ENCODE peak calls at places on chromosome 21, in seven cellular contexts. E, I, S, Q, C, J and U are unnamed samples.

GRCh38 chr21:41769106-41769505 is 2.3 kb upstream of the RIPK4 start:
- DNase-seq in E (no peak), I (no peak), S (no peak), Q (no peak), C (no peak), J (no peak), U (no peak)

GRCh38 chr21:21929228-21929627 is 931.0 kb downstream of the NCAM2 start:
- DNase-seq in E (no peak), I (no peak), S (no peak), Q (no peak), C (no peak), J (no peak), U (no peak)

GRCh38 chr21:32888971-32889370 is 117.4 kb upstream of the PAXBP1 start:
- DNase-seq in E (no peak), I (no peak), S (no peak), Q (no peak), C (no peak), J (no peak), U (no peak)

GRCh38 chr21:30769724-30770431 is 14.7 kb upstream of the KRTAP21-1 start:
- DNase-seq in E (no peak), I (no peak), S (no peak), Q (no peak), C (no peak), J (no peak), U (no peak)

GRCh38 chr21:33374080-33374873 is 28.9 kb upstream of the IFNGR2 start:
- DNase-seq in E (peak; percentile 85), I (peak; percentile 58), S (no peak), Q (peak; percentile 57), C (peak; percentile 11), J (peak; percentile 46), U (peak; percentile 79)

GRCh38 chr21:27693376-27693775 is 726.5 kb upstream of the ADAMTS5 start:
- DNase-seq in E (peak; percentile 46), I (no peak), S (no peak), Q (no peak), C (no peak), J (no peak), U (no peak)

GRCh38 chr21:16587671-16588379 is 858.0 kb downstream of the USP25 start:
- DNase-seq in E (peak; percentile 90), I (no peak), S (no peak), Q (no peak), C (no peak), J (no peak), U (no peak)

GRCh38 chr21:35163381-35163780 is 114.3 kb upstream of the RUNX1 start:
- DNase-seq in E (no peak), I (no peak), S (no peak), Q (no peak), C (no peak), J (no peak), U (no peak)

GRCh38 chr21:27424601-27425000 is 457.7 kb upstream of the ADAMTS5 start:
- DNase-seq in E (peak; percentile 79), I (no peak), S (no peak), Q (no peak), C (no peak), J (no peak), U (no peak)

GRCh38 chr21:42524341-42525227 is 10.9 kb downstream of the SLC37A1 start:
- DNase-seq in E (peak; percentile 57), I (peak; percentile 16), S (no peak), Q (no peak), C (peak; percentile 61), J (no peak), U (peak; percentile 82)

GRCh38 chr21:41751621-41752020 is 15.2 kb downstream of the RIPK4 start:
- DNase-seq in E (no peak), I (no peak), S (no peak), Q (no peak), C (no peak), J (peak; percentile 65), U (no peak)

GRCh38 chr21:35368326-35368725 is 319.2 kb upstream of the RUNX1 start:
- DNase-seq in E (no peak), I (no peak), S (no peak), Q (no peak), C (no peak), J (no peak), U (no peak)

GRCh38 chr21:34835526-34835925 is 166.7 kb downstream of the CLIC6 start:
- DNase-seq in E (peak; percentile 59), I (no peak), S (no peak), Q (no peak), C (no peak), J (no peak), U (no peak)

GRCh38 chr21:41976611-41977010 is 22.8 kb upstream of the C2CD2 start:
- DNase-seq in E (no peak), I (no peak), S (no peak), Q (no peak), C (no peak), J (no peak), U (no peak)

GRCh38 chr21:29386803-29387202 is 88.1 kb downstream of the BACH1 start:
- DNase-seq in E (no peak), I (no peak), S (no peak), Q (no peak), C (no peak), J (no peak), U (no peak)

GRCh38 chr21:26707241-26707640 is 134.2 kb upstream of the CYYR1 start:
- DNase-seq in E (no peak), I (no peak), S (no peak), Q (no peak), C (no peak), J (no peak), U (no peak)

GRCh38 chr21:41965045-41965444 is 11.2 kb upstream of the C2CD2 start:
- DNase-seq in E (no peak), I (no peak), S (no peak), Q (no peak), C (no peak), J (no peak), U (no peak)

GRCh38 chr21:41317458-41317857 is 857 bp downstream of the FAM3B start:
- DNase-seq in E (no peak), I (no peak), S (no peak), Q (no peak), C (no peak), J (no peak), U (no peak)

GRCh38 chr21:41692216-41692615 is 74.6 kb downstream of the RIPK4 start:
- DNase-seq in E (no peak), I (no peak), S (no peak), Q (no peak), C (no peak), J (no peak), U (no peak)

GRCh38 chr21:26072891-26073615 is 97.5 kb downstream of the APP start:
- DNase-seq in E (peak; percentile 32), I (no peak), S (no peak), Q (no peak), C (no peak), J (no peak), U (no peak)

DNA sequence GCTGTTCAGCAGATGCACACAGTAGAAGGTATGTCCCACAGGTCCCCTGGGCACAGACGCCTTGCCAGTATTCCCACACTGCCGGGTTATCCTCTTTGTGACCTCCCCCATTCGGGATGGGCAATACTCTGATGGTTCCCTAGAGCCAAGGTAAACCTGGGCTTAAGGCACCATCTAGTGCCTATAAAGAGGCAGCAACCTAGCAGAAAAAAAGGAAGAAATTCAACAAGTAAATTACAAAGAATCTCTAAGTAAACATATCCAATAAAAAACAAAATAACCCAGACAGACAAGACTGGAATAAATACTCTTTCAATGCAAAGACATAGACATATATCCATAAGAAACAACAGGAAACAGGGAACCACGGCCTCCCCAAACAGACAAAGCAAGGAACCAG is 39.4 kb downstream of the HSF2BP start:
- DNase-seq in E (no peak), I (no peak), S (no peak), Q (no peak), C (no peak), J (no peak), U (no peak)
- TF ChIP-seq CTCF in E (peak; percentile 4), I (no peak), S (no peak), Q (no peak), C (no peak), J (no peak), U (no peak)

GRCh38 chr21:46158666-46159300 is 3.4 kb upstream of the FTCD start:
- DNase-seq in E (no peak), I (no peak), S (no peak), Q (no peak), C (no peak), J (no peak), U (no peak)
- TF ChIP-seq CTCF in E (no peak), I (no peak), S (no peak), Q (no peak), C (no peak), J (no peak), U (no peak)

GRCh38 chr21:36929622-36930021 is 36.8 kb downstream of the HLCS start:
- DNase-seq in E (no peak), I (no peak), S (no peak), Q (no peak), C (no peak), J (no peak), U (no peak)
- TF ChIP-seq CTCF in E (no peak), I (no peak), S (no peak), Q (peak; percentile 14), C (no peak), J (peak; percentile 15), U (no peak)

GRCh38 chr21:45618846-45619485 is 24.6 kb upstream of the PCBP3 start:
- DNase-seq in E (no peak), I (no peak), S (no peak), Q (no peak), C (no peak), J (peak; percentile 9), U (no peak)

GRCh38 chr21:45620201-45620600 is 23.3 kb upstream of the PCBP3 start:
- DNase-seq in E (no peak), I (no peak), S (no peak), Q (no peak), C (no peak), J (peak; percentile 7), U (no peak)

GRCh38 chr21:45618287-45618686 is 25.2 kb upstream of the PCBP3 start:
- DNase-seq in E (peak; percentile 31), I (no peak), S (no peak), Q (no peak), C (no peak), J (peak; percentile 5), U (no peak)

GRCh38 chr21:45615145-45615711 is 28.3 kb upstream of the PCBP3 start:
- DNase-seq in E (peak; percentile 33), I (peak; percentile 82), S (no peak), Q (no peak), C (no peak), J (peak; percentile 39), U (peak; percentile 93)

DNA sequence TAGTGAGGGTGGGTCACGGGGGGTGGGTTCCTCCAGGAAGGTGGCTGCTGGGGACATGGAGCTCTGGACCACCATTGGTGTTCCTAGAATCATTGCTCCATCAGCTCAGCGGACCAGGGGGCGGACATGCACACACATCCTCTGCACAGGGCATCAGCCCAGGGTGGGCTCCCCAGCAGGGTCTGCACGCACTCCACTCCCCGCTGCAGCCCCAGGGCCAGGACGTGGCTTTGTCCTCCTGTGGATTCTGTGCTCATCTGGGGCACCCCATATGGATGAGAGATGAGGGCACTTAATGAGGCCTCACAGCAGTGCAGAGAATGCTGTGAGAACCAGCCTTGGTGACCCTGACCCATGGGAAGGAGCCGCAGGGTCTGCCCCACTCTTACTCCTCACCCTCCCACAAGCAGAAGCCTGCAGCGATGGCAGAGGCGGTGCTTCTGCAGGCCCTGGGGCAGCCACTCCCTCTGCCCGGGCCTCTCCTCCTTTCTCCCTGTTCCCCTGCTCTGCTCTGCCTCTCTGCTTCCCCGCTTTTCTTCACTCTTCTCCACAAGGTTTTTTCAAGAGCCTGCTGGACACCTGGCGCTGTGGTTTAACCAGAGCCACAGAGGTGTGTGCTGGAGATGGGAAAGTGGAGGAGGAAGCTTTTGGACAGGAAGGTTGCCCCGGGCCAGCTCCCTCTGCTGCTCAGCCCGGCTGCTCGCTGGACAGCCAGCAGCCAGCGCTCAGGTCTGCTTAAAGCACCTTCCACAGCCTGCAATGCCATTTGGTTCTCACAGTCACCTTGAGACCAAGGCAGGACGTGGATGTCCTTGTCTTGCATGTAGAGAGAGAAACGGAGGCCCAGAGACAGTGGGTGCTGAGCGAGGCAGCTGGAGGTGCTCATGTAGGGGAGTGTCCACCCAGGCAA is 26.2 kb upstream of the PCBP3 start:
- DNase-seq in E (no peak), I (no peak), S (no peak), Q (no peak), C (peak; percentile 46), J (peak; percentile 21), U (no peak)
- TF ChIP-seq CTCF in E (no peak), I (no peak), S (no peak), Q (no peak), C (no peak), J (no peak), U (no peak)